ENCODE peak calls at places on chromosomes 13 and 19, in six cellular contexts. H, F, R, T, B and V are unnamed samples.

GRCh38 chr13:84031120-84031519 is 148.8 kb upstream of the SLITRK1 start:
- DNase-seq in F (no peak), H (no peak), T (no peak), R (no peak), B (no peak), V (no peak)

GRCh38 chr19:55105237-55105636 is 12.2 kb downstream of the PPP1R12C start:
- DNase-seq in T (no peak), H (no peak), B (no peak), R (no peak), F (no peak), V (no peak)

GRCh38 chr19:5627395-5627904 is 4.6 kb downstream of the SAFB start:
- DNase-seq in T (peak; percentile 58), F (peak; percentile 88), H (no peak), B (peak; percentile 61), R (peak; percentile 32), V (no peak)

GRCh38 chr13:99215466-99215865 is 14.8 kb downstream of the UBAC2 start:
- DNase-seq in T (no peak), F (no peak), B (no peak), R (no peak), H (no peak), V (no peak)

GRCh38 chr13:62512194-62513141 is 1096.8 kb upstream of the PCDH20 start:
- DNase-seq in F (peak; percentile 67), B (peak; percentile 2), R (no peak), H (no peak), T (no peak), V (no peak)

GRCh38 chr13:94657167-94657566 is 55.2 kb downstream of the SOX21 start:
- DNase-seq in T (no peak), R (no peak), H (no peak), B (no peak), F (no peak), V (no peak)

GRCh38 chr13:112767506-112768471 is 78.0 kb downstream of the ATP11A start:
- DNase-seq in H (no peak), B (no peak), F (no peak), T (peak; percentile 54), R (no peak), V (no peak)

GRCh38 chr13:94607056-94607455 is 5.4 kb downstream of the GPR180 start:
- DNase-seq in H (no peak), T (no peak), F (peak; percentile 60), B (no peak), R (no peak), V (no peak)

GRCh38 chr13:47146136-47146535 is 249.3 kb upstream of the HTR2A start:
- DNase-seq in H (no peak), T (no peak), R (no peak), F (no peak), B (no peak), V (no peak)

GRCh38 chr19:10510301-10510802 is 6.9 kb downstream of the S1PR5 start:
- DNase-seq in F (peak; percentile 67), T (no peak), R (no peak), B (no peak), H (no peak), V (peak; percentile 58)